ENCODE peak calls at places on chromosomes 16 and 17, in nine cellular contexts. X, I, S, R, A, D, J, P and M are unnamed samples.
A peak's percentile ranks its signal among the peaks of the same experiment; 100 is the strongest.

GRCh38 chr17:39687546-39688474 is at the start of gene PGAP3:
- DNase-seq in A (peak; percentile 90), X (peak; percentile 87), S (peak; percentile 93), R (peak; percentile 90), D (peak; percentile 97), I (peak; percentile 92), J (peak; percentile 60), P (peak; percentile 79), M (peak; percentile 88)

GRCh38 chr17:37828313-37829124 is 83.7 kb upstream of the HNF1B start:
- DNase-seq in J (no peak), I (no peak), D (peak; percentile 78), X (no peak), S (peak; percentile 22), A (no peak), P (peak; percentile 42), R (no peak), M (no peak)

GRCh38 chr16:9236319-9236718 is 144.9 kb downstream of the HAPSTR1 start:
- DNase-seq in A (no peak), X (no peak), R (no peak), S (no peak), D (no peak), P (no peak), J (no peak), I (no peak), M (no peak)

GRCh38 chr16:1026057-1026783 is 44.6 kb downstream of the SOX8 start:
- DNase-seq in J (no peak), P (no peak), A (no peak), R (no peak), D (no peak), S (no peak), I (no peak), X (no peak), M (peak; percentile 60)

GRCh38 chr17:6699997-6700947 is 12.9 kb downstream of the SLC13A5 start:
- DNase-seq in J (no peak), R (no peak), A (no peak), S (no peak), I (no peak), D (no peak), P (no peak), X (no peak), M (no peak)

GRCh38 chr17:8537734-8538133 is 92.8 kb downstream of the MYH10 start:
- DNase-seq in I (no peak), R (no peak), A (no peak), J (no peak), X (no peak), S (no peak), P (no peak), D (no peak), M (no peak)

GRCh38 chr16:49931931-49932330 is 76.0 kb upstream of the ZNF423 start:
- DNase-seq in S (no peak), A (no peak), X (no peak), R (no peak), I (no peak), P (no peak), D (no peak), J (no peak), M (no peak)

GRCh38 chr17:71824671-71825070 is 296.1 kb upstream of the SOX9 start:
- DNase-seq in S (no peak), A (no peak), R (no peak), X (no peak), P (no peak), D (no peak), J (no peak), I (no peak), M (no peak)

GRCh38 chr16:20393801-20394637 is 10.5 kb downstream of the PDILT start:
- DNase-seq in D (no peak), X (no peak), R (no peak), P (peak; percentile 29), J (no peak), I (no peak), S (no peak), A (no peak), M (no peak)

GRCh38 chr16:70788668-70789161 is 12.2 kb downstream of the VAC14 start:
- DNase-seq in R (no peak), A (no peak), X (no peak), J (no peak), I (no peak), S (peak; percentile 34), P (no peak), D (no peak), M (no peak)

GRCh38 chr16:27328937-27329336 is 15.2 kb downstream of the IL4R start:
- DNase-seq in R (no peak), A (no peak), X (no peak), P (peak; percentile 10), J (no peak), D (no peak), S (no peak), I (no peak), M (no peak)

GRCh38 chr16:11401161-11402050 is 56.1 kb downstream of the RMI2 start:
- DNase-seq in S (no peak), P (peak; percentile 90), R (peak; percentile 25), A (peak; percentile 59), J (no peak), I (no peak), X (no peak), D (no peak), M (no peak)

GRCh38 chr16:50534556-50534955 is 13.6 kb upstream of the NKD1 start:
- DNase-seq in A (no peak), D (no peak), R (no peak), X (no peak), J (no peak), S (no peak), I (no peak), P (no peak), M (no peak)

GRCh38 chr17:50785942-50786570 is 18.7 kb upstream of the ANKRD40CL start:
- DNase-seq in S (peak; percentile 81), I (no peak), R (peak; percentile 32), A (no peak), D (no peak), X (no peak), P (no peak), J (peak; percentile 40), M (no peak)

GRCh38 chr16:70594569-70594968 is 51.8 kb upstream of the IL34 start:
- DNase-seq in X (no peak), P (peak; percentile 95), D (no peak), J (no peak), R (peak; percentile 65), A (no peak), S (no peak), I (no peak), M (no peak)

DNA sequence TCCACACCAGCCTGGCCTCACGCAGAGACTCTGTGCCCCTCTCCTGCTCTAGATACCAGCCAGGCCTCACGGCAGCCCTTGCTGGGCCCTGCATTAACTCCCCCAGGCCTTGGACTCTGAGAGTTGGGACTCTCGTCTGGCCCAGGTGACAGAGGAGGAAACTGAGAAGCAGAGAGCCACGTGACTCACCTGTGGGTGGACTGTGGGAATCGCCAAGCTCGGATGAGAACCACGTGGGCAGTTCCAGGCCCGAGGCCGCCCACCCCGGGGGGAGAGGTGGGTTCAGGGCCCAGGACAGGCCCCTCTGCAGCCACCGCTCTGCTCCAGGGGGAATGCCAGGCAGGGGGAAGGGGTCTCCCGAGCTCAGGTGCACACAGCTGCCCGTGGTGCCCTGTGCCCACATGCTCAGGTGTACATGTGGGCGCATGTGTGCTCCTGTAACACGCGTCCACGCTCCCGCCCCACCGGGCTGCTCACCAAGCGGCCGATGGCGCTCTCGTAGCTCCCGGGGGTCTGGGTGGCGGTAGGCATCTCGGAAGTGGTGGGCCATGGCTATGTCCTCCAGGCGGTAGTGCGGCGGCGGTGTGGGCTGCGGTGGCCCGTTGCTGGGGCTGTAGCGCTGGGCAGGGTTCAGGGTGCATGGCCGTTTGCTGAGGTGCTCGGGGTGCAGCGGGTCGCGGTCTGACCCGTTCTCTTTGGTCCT is 18.3 kb upstream of the PABPN1L start:
- DNase-seq in X (no peak), R (no peak), J (no peak), P (no peak), S (no peak), A (no peak), D (no peak), I (no peak), M (no peak)
- TF ChIP-seq CTCF in X (no peak), R (no peak), J (no peak), P (no peak), S (no peak), A (no peak), D (no peak), I (no peak), M (no peak)

DNA sequence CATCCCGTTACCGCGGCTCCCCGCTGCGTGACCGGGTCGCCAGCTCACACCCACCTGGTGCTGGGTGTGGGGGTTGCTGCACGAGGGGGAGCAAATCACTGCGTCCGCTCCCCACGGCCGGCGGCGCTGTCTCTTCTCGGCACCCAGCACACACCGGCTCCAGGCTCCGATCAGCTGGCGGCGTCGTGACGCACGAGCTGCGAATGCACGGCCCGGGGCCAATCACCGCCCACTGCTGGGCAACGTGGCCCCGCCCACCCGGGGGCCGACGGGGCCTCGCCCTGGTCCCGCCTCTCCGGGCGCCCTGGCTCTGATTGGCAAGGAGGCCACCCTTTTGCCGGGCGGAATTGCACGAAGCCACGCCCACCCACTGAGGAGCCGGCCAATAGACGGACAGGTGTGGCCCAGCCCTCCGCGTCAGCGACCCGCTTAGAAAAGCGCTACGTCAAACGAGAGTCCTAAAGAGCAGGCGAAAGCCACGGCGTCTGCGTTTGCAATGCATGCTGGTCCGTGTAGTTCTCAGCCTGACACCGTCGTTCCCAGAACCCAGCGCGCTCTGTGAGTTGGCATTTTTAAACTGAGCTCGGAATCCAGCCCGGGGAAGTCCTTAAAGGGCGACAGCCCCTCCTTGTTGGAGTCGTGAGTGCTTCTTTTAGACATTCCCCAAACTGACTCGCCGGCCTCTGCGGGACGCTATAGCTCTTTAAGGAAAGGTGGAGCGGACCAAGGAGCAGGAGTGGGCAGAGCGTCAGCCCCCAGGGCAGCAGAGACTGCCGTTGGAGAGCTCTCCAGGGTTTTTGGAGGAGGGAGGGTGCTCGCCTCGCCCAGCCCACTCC is 6.1 kb upstream of the TLCD2 start:
- DNase-seq in A (peak; percentile 100), R (peak; percentile 100), P (peak; percentile 100), J (peak; percentile 100), D (peak; percentile 97), I (peak; percentile 100), S (peak; percentile 100), X (peak; percentile 100), M (peak; percentile 100)
- TF ChIP-seq CTCF in A (no peak), R (peak; percentile 32), P (no peak), J (peak; percentile 21), D (peak; percentile 6), I (peak; percentile 32), S (no peak), X (no peak), M (no peak)

DNA sequence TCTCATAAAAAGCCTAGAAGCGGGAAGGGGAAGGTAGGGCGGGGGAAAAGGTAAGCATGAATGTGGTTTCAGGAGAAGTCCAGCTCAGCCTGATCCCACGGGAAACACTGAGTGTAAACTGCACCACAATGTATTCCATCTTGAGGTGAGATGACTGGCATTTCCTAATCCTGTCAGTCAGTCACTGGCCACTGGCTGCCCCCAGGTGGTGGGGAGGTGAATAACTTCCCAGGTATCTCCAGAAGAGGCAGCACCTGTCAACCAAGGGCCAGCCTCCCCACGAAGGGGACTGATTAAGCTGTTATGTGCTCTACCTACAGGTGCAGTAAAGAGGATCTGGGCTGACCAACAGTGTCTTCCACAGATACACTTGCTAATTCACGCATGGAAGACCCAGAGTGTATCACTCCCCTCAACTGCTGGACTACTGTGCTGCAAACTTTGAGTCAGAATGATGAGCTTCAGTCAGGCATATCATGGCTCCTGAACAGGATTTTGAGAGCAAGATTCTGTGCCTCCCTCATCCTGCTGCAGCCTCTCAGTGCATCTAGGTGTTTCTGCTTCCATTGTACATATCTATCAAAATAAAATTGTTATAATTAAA is 108.5 kb upstream of the CCL2 start:
- DNase-seq in X (peak; percentile 89), S (no peak), D (peak; percentile 71), A (no peak), J (no peak), R (no peak), I (peak; percentile 59), P (peak; percentile 28), M (peak; percentile 58)
- TF ChIP-seq CTCF in X (peak; percentile 88), S (peak; percentile 5), D (peak; percentile 98), A (peak; percentile 11), J (no peak), R (peak; percentile 53), I (peak; percentile 73), P (no peak), M (peak; percentile 64)

GRCh38 chr16:63720848-63721247 is 1401.0 kb downstream of the CDH11 start:
- DNase-seq in P (no peak), R (no peak), A (no peak), J (no peak), X (no peak), S (no peak), I (no peak), D (no peak), M (no peak)
- TF ChIP-seq CTCF in P (no peak), R (peak; percentile 38), A (no peak), J (peak; percentile 30), X (no peak), S (peak; percentile 6), I (no peak), D (no peak), M (no peak)